ENCODE peak calls at places on chromosomes 2 and 18, in ten cellular contexts. M is astrocyte of the cerebellum, D is PC-9, N is mammary epithelial cell, X is IMR-90, W is GM12865, C is astrocyte of the spinal cord, I is cardiac muscle cell, L is right lobe of liver, Y is tibial artery. Q is an unnamed sample.
A peak's percentile ranks its signal among the peaks of the same experiment; 100 is the strongest.

GRCh38 chr2:231743376-231744116 is 35.2 kb downstream of the PTMA start:
- DNase-seq in M (no peak), D (no peak), N (no peak), X (no peak), W (no peak), C (no peak), I (no peak), L (no peak), Y (no peak), Q (no peak)

GRCh38 chr2:120433816-120434290 is 87.9 kb downstream of the INHBB start:
- DNase-seq in M (no peak), D (no peak), N (no peak), X (no peak), W (no peak), C (no peak), I (no peak), L (no peak), Y (no peak), Q (no peak)

GRCh38 chr2:58906151-58906645 is 665.1 kb upstream of the FANCL start:
- DNase-seq in M (no peak), D (no peak), N (no peak), X (no peak), W (no peak), C (no peak), I (no peak), L (no peak), Y (no peak), Q (no peak)

GRCh38 chr2:27916293-27917015 is 25.9 kb downstream of the BABAM2 start:
- DNase-seq in M (no peak), D (no peak), N (peak; percentile 41), X (no peak), W (no peak), C (no peak), I (no peak), L (no peak), Y (no peak), Q (no peak)

GRCh38 chr18:5546660-5547059 is 2.9 kb upstream of the EPB41L3 start:
- DNase-seq in M (peak; percentile 59), D (no peak), N (no peak), X (peak; percentile 62), W (peak; percentile 8), C (peak; percentile 72), I (peak; percentile 53), L (no peak), Y (peak; percentile 49), Q (peak; percentile 54)

GRCh38 chr18:8088626-8089025 is 520.6 kb upstream of the RAB12 start:
- DNase-seq in M (no peak), D (no peak), N (peak; percentile 16), X (no peak), W (no peak), C (no peak), I (no peak), L (no peak), Y (no peak), Q (no peak)

GRCh38 chr2:235416816-235417499 is 76.9 kb upstream of the AGAP1 start:
- DNase-seq in M (peak; percentile 11), D (no peak), N (no peak), X (peak; percentile 12), W (no peak), C (peak; percentile 52), I (no peak), L (no peak), Y (no peak), Q (no peak)

GRCh38 chr2:235413084-235413483 is 80.8 kb upstream of the AGAP1 start:
- DNase-seq in M (no peak), D (no peak), N (no peak), X (no peak), W (no peak), C (no peak), I (no peak), L (no peak), Y (no peak), Q (no peak)

GRCh38 chr18:3525870-3526420 is 76.0 kb downstream of the TGIF1 start:
- DNase-seq in M (no peak), D (no peak), N (no peak), X (no peak), W (peak; percentile 88), C (peak; percentile 34), I (no peak), L (no peak), Y (no peak), Q (peak; percentile 28)

GRCh38 chr2:39335930-39336329 is 92.2 kb upstream of the CDKL4 start:
- DNase-seq in M (no peak), D (no peak), N (no peak), X (no peak), W (no peak), C (no peak), I (no peak), L (no peak), Y (no peak), Q (no peak)

GRCh38 chr2:39673018-39673417 is 7.3 kb downstream of the TMEM178A start:
- DNase-seq in M (no peak), D (no peak), N (no peak), X (no peak), W (no peak), C (no peak), I (no peak), L (no peak), Y (no peak), Q (no peak)

GRCh38 chr2:156340818-156341481 is 8.4 kb upstream of the NR4A2 start:
- DNase-seq in M (no peak), D (no peak), N (no peak), X (peak; percentile 55), W (peak; percentile 75), C (no peak), I (peak; percentile 23), L (no peak), Y (no peak), Q (no peak)

GRCh38 chr18:11136241-11136640 is 13.1 kb downstream of the PIEZO2 start:
- DNase-seq in M (no peak), D (no peak), N (no peak), X (peak; percentile 69), W (no peak), C (no peak), I (no peak), L (no peak), Y (no peak), Q (no peak)

GRCh38 chr18:48941672-48942071 is 9.1 kb downstream of the SMAD7 start:
- DNase-seq in M (no peak), D (no peak), N (no peak), X (no peak), W (no peak), C (no peak), I (no peak), L (no peak), Y (no peak), Q (no peak)

GRCh38 chr18:48942554-48943261 is 8.1 kb downstream of the SMAD7 start:
- DNase-seq in M (peak; percentile 91), D (peak; percentile 95), N (peak; percentile 98), X (peak; percentile 92), W (no peak), C (peak; percentile 94), I (peak; percentile 62), L (peak; percentile 66), Y (no peak), Q (peak; percentile 80)

GRCh38 chr18:48943333-48943732 is 7.4 kb downstream of the SMAD7 start:
- DNase-seq in M (no peak), D (no peak), N (no peak), X (no peak), W (no peak), C (no peak), I (no peak), L (no peak), Y (no peak), Q (no peak)

GRCh38 chr18:48940854-48941531 is 9.8 kb downstream of the SMAD7 start:
- DNase-seq in M (no peak), D (no peak), N (no peak), X (peak; percentile 45), W (peak; percentile 82), C (no peak), I (no peak), L (no peak), Y (no peak), Q (no peak)

GRCh38 chr18:48942086-48942485 is 8.7 kb downstream of the SMAD7 start:
- DNase-seq in M (no peak), D (peak; percentile 26), N (no peak), X (no peak), W (no peak), C (no peak), I (no peak), L (no peak), Y (no peak), Q (no peak)
- H3K4me3 ChIP-seq in M (no peak overlapping the region), D (no peak overlapping the region), N (no peak overlapping the region), X (no peak overlapping the region), W (no peak overlapping the region), C (no peak overlapping the region), I (no peak overlapping the region), L (peak overlapping the region; percentile 1), Y (peak overlapping the region; percentile 58), Q (no peak overlapping the region)

GRCh38 chr2:201856561-201856960 is 50.2 kb downstream of the CDK15 start:
- DNase-seq in M (no peak), D (no peak), N (no peak), X (no peak), W (no peak), C (no peak), I (no peak), L (no peak), Y (no peak), Q (no peak)

GRCh38 chr2:201854221-201854801 is 48.0 kb downstream of the CDK15 start:
- DNase-seq in M (peak; percentile 94), D (peak; percentile 83), N (peak; percentile 98), X (peak; percentile 99), W (no peak), C (peak; percentile 98), I (no peak), L (no peak), Y (no peak), Q (peak; percentile 97)

GRCh38 chr2:201852878-201853415 is 46.6 kb downstream of the CDK15 start:
- DNase-seq in M (no peak), D (no peak), N (peak; percentile 56), X (peak; percentile 34), W (peak; percentile 15), C (no peak), I (no peak), L (no peak), Y (no peak), Q (no peak)

GRCh38 chr2:201855356-201855755 is 49.0 kb downstream of the CDK15 start:
- DNase-seq in M (no peak), D (no peak), N (no peak), X (peak; percentile 27), W (no peak), C (no peak), I (no peak), L (no peak), Y (no peak), Q (no peak)

GRCh38 chr2:201854841-201855240 is 48.5 kb downstream of the CDK15 start:
- DNase-seq in M (no peak), D (peak; percentile 79), N (peak; percentile 89), X (peak; percentile 83), W (no peak), C (no peak), I (no peak), L (no peak), Y (no peak), Q (no peak)
- H3K4me3 ChIP-seq in M (no peak overlapping the region), D (no peak overlapping the region), N (peak overlapping the region; percentile 20), X (peak overlapping the region; percentile 38), W (no peak overlapping the region), C (peak overlapping the region; percentile 15), I (no peak overlapping the region), L (no peak overlapping the region), Y (no peak overlapping the region), Q (peak overlapping the region; percentile 6)

GRCh38 chr2:136119717-136120675 is 2.0 kb upstream of the CXCR4 start:
- DNase-seq in M (no peak), D (no peak), N (no peak), X (no peak), W (no peak), C (no peak), I (no peak), L (no peak), Y (no peak), Q (no peak)
- H3K4me3 ChIP-seq in M (no peak overlapping the region), D (no peak overlapping the region), N (no peak overlapping the region), X (no peak overlapping the region), W (no peak overlapping the region), C (no peak overlapping the region), I (peak overlapping the region; percentile 58), L (no peak overlapping the region), Y (peak overlapping the region; percentile 45), Q (no peak overlapping the region)

GRCh38 chr18:74289137-74289536 is 2.6 kb downstream of the CYB5A start:
- DNase-seq in M (no peak), D (peak; percentile 69), N (no peak), X (peak; percentile 35), W (no peak), C (no peak), I (no peak), L (no peak), Y (no peak), Q (no peak)
- H3K4me3 ChIP-seq in M (no peak overlapping the region), D (peak overlapping the region; percentile 6), N (no peak overlapping the region), X (no peak overlapping the region), W (no peak overlapping the region), C (no peak overlapping the region), I (no peak overlapping the region), L (peak overlapping the region; percentile 95), Y (no peak overlapping the region), Q (no peak overlapping the region)

Q was measured in skeletal muscle cell.